ENCODE peak calls at places on chromosome 12, in nine cellular contexts. L is GM12891; V is GM10248; Q is activated naive CD4-positive, alpha-beta T cell; Z is islet precursor cell; R is naive thymus-derived CD4-positive, alpha-beta T cell; A is 8988T; G is lower leg skin; P is NT2/D1. E is an unnamed sample.

GRCh38 chr12:67681145-67681778 is 32.7 kb downstream of the DYRK2 start:
- DNase-seq in L (no peak), V (no peak), Q (no peak), Z (no peak), R (no peak), A (no peak), G (peak), P (no peak), E (no peak)

GRCh38 chr12:14949631-14950030 is 11.3 kb upstream of the ERP27 start:
- DNase-seq in L (no peak), V (no peak), Q (no peak), Z (no peak), R (no peak), A (no peak), G (no peak), P (no peak), E (no peak)

GRCh38 chr12:93003540-93004239 is 74.6 kb upstream of the EEA1 start:
- DNase-seq in L (no peak), V (no peak), Q (no peak), Z (peak), R (no peak), A (no peak), G (no peak), P (no peak), E (no peak)

GRCh38 chr12:2456122-2456812 is 338.5 kb upstream of the FKBP4 start:
- DNase-seq in L (no peak), V (no peak), Q (no peak), Z (no peak), R (no peak), A (no peak), G (no peak), P (no peak), E (no peak)

GRCh38 chr12:109625131-109625559 is 51.6 kb downstream of the MVK start:
- DNase-seq in L (no peak), V (no peak), Q (no peak), Z (peak), R (no peak), A (no peak), G (peak), P (no peak), E (no peak)

GRCh38 chr12:93785262-93786010 is 108.3 kb downstream of the CRADD start:
- DNase-seq in L (no peak), V (no peak), Q (no peak), Z (peak), R (no peak), A (peak), G (peak), P (peak), E (no peak)

GRCh38 chr12:3203713-3204112 is 126.5 kb downstream of the TSPAN9 start:
- DNase-seq in L (no peak), V (no peak), Q (no peak), Z (no peak), R (no peak), A (no peak), G (no peak), P (no peak), E (no peak)

GRCh38 chr12:8549381-8549780 is 8.7 kb upstream of the CLEC4E start:
- DNase-seq in L (no peak), V (no peak), Q (no peak), Z (no peak), R (no peak), A (no peak), G (no peak), P (no peak), E (no peak)

GRCh38 chr12:120290541-120291312 is 976 bp downstream of the RNU4-2 start:
- DNase-seq in L (no peak), V (no peak), Q (no peak), Z (peak), R (no peak), A (no peak), G (peak), P (no peak), E (no peak)

GRCh38 chr12:13099066-13099909 is 4.2 kb downstream of the GSG1 start:
- DNase-seq in L (no peak), V (no peak), Q (no peak), Z (peak), R (no peak), A (no peak), G (no peak), P (no peak), E (no peak)